ENCODE peak calls at places on chromosomes 7 and 10, in nine cellular contexts. V, E, N, A, D, Q, T, P and C are unnamed samples.

GRCh38 chr10:110725809-110726641 is 81.9 kb downstream of the RBM20 start:
- DNase-seq in V (no peak), E (no peak), N (no peak), A (no peak), D (no peak), Q (peak), T (no peak), P (no peak), C (peak)

GRCh38 chr7:136292365-136292764 is 315.2 kb upstream of the MTPN start:
- DNase-seq in V (no peak), E (no peak), N (no peak), A (no peak), D (no peak), Q (no peak), T (no peak), P (no peak), C (no peak)

GRCh38 chr10:129096340-129096984 is 370.6 kb upstream of the MGMT start:
- DNase-seq in V (no peak), E (no peak), N (peak), A (no peak), D (no peak), Q (no peak), T (no peak), P (no peak), C (no peak)

GRCh38 chr7:75727881-75728592 is 10.7 kb downstream of the HIP1 start:
- DNase-seq in V (no peak), E (peak), N (peak), A (no peak), D (no peak), Q (peak), T (no peak), P (no peak), C (peak)

GRCh38 chr7:27151945-27152815 is at the start of gene HOXA3:
- DNase-seq in V (peak), E (no peak), N (peak), A (no peak), D (no peak), Q (peak), T (no peak), P (no peak), C (no peak)

GRCh38 chr10:3404381-3404780 is 231.8 kb upstream of the PITRM1 start:
- DNase-seq in V (no peak), E (no peak), N (no peak), A (no peak), D (no peak), Q (no peak), T (no peak), P (no peak), C (no peak)

GRCh38 chr10:46217749-46218453 is 68.9 kb upstream of the ANTXRL start:
- DNase-seq in V (no peak), E (no peak), N (no peak), A (no peak), D (no peak), Q (no peak), T (no peak), P (no peak), C (no peak)

GRCh38 chr10:75460059-75460458 is 28.6 kb downstream of the LRMDA start:
- DNase-seq in V (no peak), E (no peak), N (no peak), A (no peak), D (no peak), Q (no peak), T (no peak), P (no peak), C (no peak)

GRCh38 chr10:131280101-131280500 is 31.4 kb downstream of the TCERG1L start:
- DNase-seq in V (no peak), E (no peak), N (no peak), A (no peak), D (no peak), Q (no peak), T (no peak), P (no peak), C (no peak)